ENCODE peak calls at places on chromosomes 4 and X, in four cellular contexts. X is transverse colon; R is CD8-positive, alpha-beta memory T cell; N is right cardiac atrium. Y is an unnamed sample. For H3K4me1, the result is how much of the 10 kb centered on the place peaks cover.

GRCh38 chrX:47169726-47170515 is 23.7 kb upstream of the UBA1 start:
- DNase-seq in N (peak), R (no peak), X (no peak), Y (no peak)

GRCh38 chr4:35802644-35803043 is 441.7 kb downstream of the ARAP2 start:
- DNase-seq in R (no peak), X (no peak), N (no peak), Y (no peak)

GRCh38 chr4:41985151-41985550 is 3.6 kb downstream of the DCAF4L1 start:
- DNase-seq in X (no peak), N (no peak), R (no peak), Y (no peak)

GRCh38 chrX:150211988-150212387 is 151.1 kb upstream of the MAMLD1 start:
- DNase-seq in N (no peak), X (no peak), R (no peak), Y (no peak)

GRCh38 chrX:150409486-150409885 is 46.4 kb downstream of the MAMLD1 start:
- DNase-seq in X (no peak), N (no peak), R (no peak), Y (no peak)

GRCh38 chr4:144174401-144175067 is 34.0 kb upstream of the GYPA start:
- DNase-seq in R (peak), N (no peak), X (no peak), Y (peak)

GRCh38 chr4:183105092-183105491 is 6.0 kb downstream of the WWC2 start:
- DNase-seq in X (no peak), R (no peak), N (no peak), Y (no peak)

GRCh38 chrX:11591712-11592351 is 73.9 kb downstream of the ARHGAP6 start:
- DNase-seq in R (no peak), N (no peak), X (no peak), Y (no peak)

GRCh38 chr4:24024597-24024996 is 134.8 kb upstream of the PPARGC1A start:
- DNase-seq in X (no peak), R (no peak), N (no peak), Y (no peak)

GRCh38 chr4:100657187-100657586 is 139.4 kb upstream of the EMCN start:
- DNase-seq in R (no peak), N (no peak), X (no peak), Y (no peak)

GRCh38 chrX:55815546-55815945 is 98.0 kb downstream of the RRAGB start:
- DNase-seq in N (no peak), R (no peak), X (no peak), Y (no peak)

GRCh38 chr4:107380836-107381438 is 339.1 kb downstream of the PAPSS1 start:
- DNase-seq in N (no peak), X (no peak), R (no peak), Y (no peak)

GRCh38 chrX:31301941-31302340 is 230.1 kb upstream of the FTHL17 start:
- DNase-seq in N (no peak), X (no peak), R (no peak), Y (no peak)

GRCh38 chr4:87033902-87034301 is 99.1 kb downstream of the AFF1 start:
- DNase-seq in R (no peak), X (no peak), N (no peak), Y (no peak)

GRCh38 chr4:4618846-4619245 is 77.0 kb upstream of the STX18 start:
- DNase-seq in N (no peak), X (no peak), R (no peak), Y (no peak)

GRCh38 chrX:18981124-18981807 is 2.6 kb downstream of the PHKA2 start:
- DNase-seq in N (no peak), R (no peak), X (no peak), Y (no peak)
- H3K4me1 ChIP-seq in N (under half), R (under half), X (under half), Y (under half)

GRCh38 chrX:119677654-119677981 is 15.3 kb downstream of the SEPTIN6 start:
- DNase-seq in N (no peak), X (no peak), R (no peak), Y (no peak)
- H3K4me3 ChIP-seq in N (no peak), X (no peak), R (peak), Y (peak)

DNA sequence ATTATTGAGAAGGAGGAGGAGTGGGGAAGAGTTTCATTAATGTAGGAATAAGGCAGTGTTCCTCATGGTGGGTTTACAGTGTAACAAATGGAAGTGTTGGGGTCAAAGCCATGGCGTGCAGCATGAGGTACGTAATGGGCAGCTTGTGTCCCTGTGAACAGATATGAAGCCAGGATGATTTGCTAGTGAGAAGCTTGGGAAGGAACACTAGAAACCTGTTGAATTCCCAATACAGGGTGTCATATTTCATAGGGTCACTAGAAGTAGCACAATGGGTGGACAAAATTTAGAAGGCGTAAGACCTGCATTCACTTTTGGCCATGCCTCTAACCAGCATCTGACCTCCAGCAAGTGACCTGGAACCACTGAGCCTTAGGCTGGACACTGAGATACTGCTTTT is 6.8 kb downstream of the PYURF start:
- DNase-seq in N (no peak), R (no peak), X (no peak), Y (no peak)
- H3K27ac ChIP-seq in N (no peak), R (no peak), X (no peak), Y (no peak)

GRCh38 chr4:119039160-119039559 is 96.5 kb upstream of the MYOZ2 start:
- DNase-seq in X (no peak), N (no peak), R (no peak), Y (no peak)

GRCh38 chr4:119035941-119036737 is 99.5 kb upstream of the MYOZ2 start:
- DNase-seq in N (no peak), R (no peak), X (no peak), Y (no peak)

GRCh38 chr4:119039779-119040178 is 95.9 kb upstream of the MYOZ2 start:
- DNase-seq in N (no peak), R (no peak), X (no peak), Y (no peak)

GRCh38 chr4:119038465-119038864 is 97.2 kb upstream of the MYOZ2 start:
- DNase-seq in R (no peak), X (no peak), N (no peak), Y (no peak)

GRCh38 chr4:119037709-119038463 is 97.7 kb upstream of the MYOZ2 start:
- DNase-seq in R (no peak), X (no peak), N (no peak), Y (no peak)
- H3K4me1 ChIP-seq in R (under half), X (under half), N (under half), Y (under half)

Y was measured in CD4-positive, alpha-beta memory T cell.